ENCODE peak calls at places on chromosomes 11 and 22, in nine cellular contexts. One of them, this sample, is unnamed.

GRCh38 chr11:110763249-110764011 is 51.2 kb upstream of the ARHGAP20 start:
- DNase-seq in NCI-H524 treated with DMSO at 0.1 percent for 48 hours: no peak
- DNase-seq in spleen: no peak
- DNase-seq in thyroid gland: peak; percentile 86
- DNase-seq in ELR: no peak
- DNase-seq in activated T-cell treated with anti-CD3 and anti-CD28 coated beads, Interleukin-2, amount 50 U/mL, for 72 hours: no peak
- DNase-seq in T-helper 9 cell: no peak
- DNase-seq in NCI-H146: no peak
- DNase-seq in AG08395: peak; percentile 9
- DNase-seq in this sample: no peak

GRCh38 chr11:33531743-33532181 is 168.9 kb downstream of the C11orf91 start:
- DNase-seq in T-helper 9 cell: no peak
- DNase-seq in activated T-cell treated with anti-CD3 and anti-CD28 coated beads, Interleukin-2, amount 50 U/mL, for 72 hours: no peak
- DNase-seq in ELR: peak; percentile 94
- DNase-seq in spleen: no peak
- DNase-seq in AG08395: peak; percentile 92
- DNase-seq in thyroid gland: no peak
- DNase-seq in NCI-H146: no peak
- DNase-seq in NCI-H524 treated with DMSO at 0.1 percent for 48 hours: no peak
- DNase-seq in this sample: no peak

GRCh38 chr11:27456140-27456801 is 16.3 kb downstream of the LGR4 start:
- DNase-seq in ELR: peak; percentile 80
- DNase-seq in spleen: no peak
- DNase-seq in NCI-H146: no peak
- DNase-seq in AG08395: peak; percentile 51
- DNase-seq in T-helper 9 cell: no peak
- DNase-seq in activated T-cell treated with anti-CD3 and anti-CD28 coated beads, Interleukin-2, amount 50 U/mL, for 72 hours: no peak
- DNase-seq in thyroid gland: no peak
- DNase-seq in NCI-H524 treated with DMSO at 0.1 percent for 48 hours: no peak
- DNase-seq in this sample: no peak

GRCh38 chr22:49586873-49587272 is 240.8 kb downstream of the BRD1 start:
- DNase-seq in ELR: no peak
- DNase-seq in NCI-H524 treated with DMSO at 0.1 percent for 48 hours: no peak
- DNase-seq in thyroid gland: no peak
- DNase-seq in T-helper 9 cell: no peak
- DNase-seq in activated T-cell treated with anti-CD3 and anti-CD28 coated beads, Interleukin-2, amount 50 U/mL, for 72 hours: no peak
- DNase-seq in AG08395: no peak
- DNase-seq in NCI-H146: no peak
- DNase-seq in spleen: peak; percentile 45
- DNase-seq in this sample: no peak

GRCh38 chr11:33773399-33774355 is 643 bp downstream of the FBXO3 start:
- DNase-seq in activated T-cell treated with anti-CD3 and anti-CD28 coated beads, Interleukin-2, amount 50 U/mL, for 72 hours: peak; percentile 70
- DNase-seq in NCI-H146: peak; percentile 66
- DNase-seq in thyroid gland: no peak
- DNase-seq in T-helper 9 cell: peak; percentile 9
- DNase-seq in spleen: peak; percentile 93
- DNase-seq in ELR: peak; percentile 58
- DNase-seq in NCI-H524 treated with DMSO at 0.1 percent for 48 hours: no peak
- DNase-seq in AG08395: peak; percentile 32
- DNase-seq in this sample: no peak

GRCh38 chr22:32127904-32128303 is 31.2 kb downstream of the C22orf42 start:
- DNase-seq in NCI-H524 treated with DMSO at 0.1 percent for 48 hours: no peak
- DNase-seq in spleen: no peak
- DNase-seq in thyroid gland: no peak
- DNase-seq in AG08395: no peak
- DNase-seq in NCI-H146: no peak
- DNase-seq in T-helper 9 cell: no peak
- DNase-seq in activated T-cell treated with anti-CD3 and anti-CD28 coated beads, Interleukin-2, amount 50 U/mL, for 72 hours: no peak
- DNase-seq in ELR: no peak
- DNase-seq in this sample: no peak

GRCh38 chr11:108084811-108085210 is 36.6 kb upstream of the ACAT1 start:
- DNase-seq in activated T-cell treated with anti-CD3 and anti-CD28 coated beads, Interleukin-2, amount 50 U/mL, for 72 hours: no peak
- DNase-seq in ELR: no peak
- DNase-seq in NCI-H524 treated with DMSO at 0.1 percent for 48 hours: no peak
- DNase-seq in thyroid gland: no peak
- DNase-seq in spleen: no peak
- DNase-seq in AG08395: no peak
- DNase-seq in T-helper 9 cell: no peak
- DNase-seq in NCI-H146: no peak
- DNase-seq in this sample: no peak

GRCh38 chr11:125407046-125407445 is 89.0 kb downstream of the FEZ1 start:
- DNase-seq in thyroid gland: no peak
- DNase-seq in NCI-H146: no peak
- DNase-seq in NCI-H524 treated with DMSO at 0.1 percent for 48 hours: no peak
- DNase-seq in AG08395: no peak
- DNase-seq in ELR: no peak
- DNase-seq in activated T-cell treated with anti-CD3 and anti-CD28 coated beads, Interleukin-2, amount 50 U/mL, for 72 hours: no peak
- DNase-seq in spleen: peak; percentile 41
- DNase-seq in T-helper 9 cell: no peak
- DNase-seq in this sample: no peak

GRCh38 chr22:32723632-32724031 is 77.9 kb upstream of the TIMP3 start:
- DNase-seq in spleen: peak; percentile 88
- DNase-seq in NCI-H146: no peak
- DNase-seq in thyroid gland: peak; percentile 23
- DNase-seq in ELR: peak; percentile 92
- DNase-seq in AG08395: peak; percentile 89
- DNase-seq in NCI-H524 treated with DMSO at 0.1 percent for 48 hours: no peak
- DNase-seq in activated T-cell treated with anti-CD3 and anti-CD28 coated beads, Interleukin-2, amount 50 U/mL, for 72 hours: peak; percentile 30
- DNase-seq in T-helper 9 cell: peak; percentile 3
- DNase-seq in this sample: no peak

GRCh38 chr11:312092-312816 is 1.6 kb upstream of the IFITM1 start:
- DNase-seq in thyroid gland: no peak
- DNase-seq in ELR: no peak
- DNase-seq in NCI-H146: no peak
- DNase-seq in activated T-cell treated with anti-CD3 and anti-CD28 coated beads, Interleukin-2, amount 50 U/mL, for 72 hours: peak; percentile 63
- DNase-seq in T-helper 9 cell: no peak
- DNase-seq in NCI-H524 treated with DMSO at 0.1 percent for 48 hours: no peak
- DNase-seq in AG08395: no peak
- DNase-seq in spleen: peak; percentile 81
- DNase-seq in this sample: no peak

GRCh38 chr11:86099727-86100320 is 30.9 kb upstream of the PICALM start:
- DNase-seq in spleen: no peak
- DNase-seq in ELR: peak; percentile 83
- DNase-seq in T-helper 9 cell: no peak
- DNase-seq in AG08395: no peak
- DNase-seq in activated T-cell treated with anti-CD3 and anti-CD28 coated beads, Interleukin-2, amount 50 U/mL, for 72 hours: no peak
- DNase-seq in thyroid gland: no peak
- DNase-seq in NCI-H524 treated with DMSO at 0.1 percent for 48 hours: no peak
- DNase-seq in NCI-H146: no peak
- DNase-seq in this sample: no peak